ENCODE peak calls at places on chromosomes 1 and 21, in five cellular contexts. J is AG09319, W is tibial nerve, A is AG09309, N is HFFc6. G is an unnamed sample.

GRCh38 chr1:212557739-212558664 is 50.6 kb upstream of the ATF3 start:
- DNase-seq in W (peak), A (no peak), J (no peak), N (no peak), G (no peak)

GRCh38 chr1:53637726-53638640 is 101.0 kb downstream of the GLIS1 start:
- DNase-seq in A (no peak), W (no peak), J (no peak), N (no peak), G (no peak)

GRCh38 chr1:116417678-116418077 is 44.6 kb downstream of the ATP1A1 start:
- DNase-seq in A (no peak), N (no peak), W (no peak), J (no peak), G (no peak)

GRCh38 chr1:27522148-27522859 is 32.3 kb upstream of the WASF2 start:
- DNase-seq in W (no peak), J (no peak), N (no peak), A (no peak), G (no peak)

GRCh38 chr1:167599839-167600581 is 30.0 kb upstream of the RCSD1 start:
- DNase-seq in W (no peak), J (no peak), N (peak), A (peak), G (peak)

GRCh38 chr21:32900814-32901213 is 124.9 kb upstream of the OLIG2 start:
- DNase-seq in W (no peak), N (no peak), J (no peak), A (no peak), G (no peak)

GRCh38 chr21:45838636-45839035 is 142.9 kb upstream of the COL6A1 start:
- DNase-seq in N (no peak), A (no peak), J (no peak), W (no peak), G (no peak)

GRCh38 chr1:111199881-111200801 is at the start of gene DENND2D:
- DNase-seq in J (no peak), W (no peak), N (no peak), A (no peak), G (no peak)

GRCh38 chr1:247295274-247295684 is 36.4 kb downstream of the ZNF496 start:
- DNase-seq in A (no peak), N (no peak), J (no peak), W (no peak), G (no peak)

GRCh38 chr1:147072371-147073061 is 99.8 kb downstream of the PRKAB2 start:
- DNase-seq in W (no peak), A (no peak), J (no peak), N (no peak), G (no peak)

GRCh38 chr1:24438423-24438901 is 22.9 kb downstream of the NIPAL3 start:
- DNase-seq in J (no peak), W (no peak), A (no peak), N (no peak), G (no peak)

GRCh38 chr1:55212349-55213028 is 2.7 kb downstream of the USP24 start:
- DNase-seq in J (no peak), W (no peak), N (no peak), A (no peak), G (no peak)

GRCh38 chr1:182149411-182149965 is 88.0 kb upstream of the ZNF648 start:
- DNase-seq in N (peak), W (no peak), J (peak), A (peak), G (peak)

GRCh38 chr1:244381887-244382565 is 69.7 kb downstream of the ADSS2 start:
- DNase-seq in A (peak), W (no peak), N (peak), J (peak), G (no peak)

GRCh38 chr1:224357626-224358124 is 996 bp downstream of the CNIH4 start:
- DNase-seq in W (no peak), J (peak), A (peak), N (peak), G (no peak)
- TF ChIP-seq CTCF in W (peak), J (no peak), A (no peak), N (no peak), G (no peak)

DNA sequence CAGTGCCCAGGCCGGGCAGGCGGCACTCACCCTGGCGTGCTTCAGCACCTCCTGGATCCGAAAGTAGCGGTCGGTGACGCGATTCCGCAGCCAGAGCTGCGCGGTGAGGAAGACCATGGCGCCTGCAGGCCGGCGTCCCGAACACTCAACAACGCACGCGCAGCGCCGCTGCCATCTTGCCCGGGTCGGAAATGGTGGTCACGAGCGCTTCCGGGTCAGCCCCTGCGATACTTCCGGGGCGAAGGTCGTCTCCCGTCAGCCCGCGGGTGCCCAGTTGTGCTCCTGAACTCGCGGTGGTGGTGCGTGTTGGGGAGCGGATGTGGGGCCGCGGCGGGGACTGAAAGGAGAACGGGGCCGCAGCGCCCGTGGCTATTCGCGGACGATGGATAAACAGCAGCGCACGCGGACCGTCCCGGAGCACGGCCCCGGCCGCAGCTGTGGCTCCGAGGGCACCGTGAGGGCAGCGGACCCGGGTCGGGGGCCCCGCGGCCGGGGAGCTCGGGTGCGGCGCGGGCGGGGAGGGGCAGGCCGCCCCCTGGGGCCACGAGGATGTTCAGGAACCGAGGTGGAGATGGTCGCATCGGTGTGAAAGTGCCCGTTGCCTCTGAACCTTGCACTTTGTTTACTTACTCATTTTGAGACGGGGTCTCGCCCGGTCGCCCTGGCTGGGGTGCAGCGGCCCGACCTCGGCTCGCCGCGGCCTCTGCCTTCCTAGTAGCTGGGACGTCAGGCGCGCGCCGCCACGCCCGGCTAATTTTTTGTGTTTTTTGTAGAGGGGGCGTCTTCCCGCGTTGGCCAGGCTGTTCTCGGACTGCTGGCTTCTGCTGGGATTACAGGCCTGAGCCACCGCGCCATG is at the start of gene MRPL20:
- DNase-seq in W (peak), J (peak), N (peak), A (peak), G (peak)
- TF ChIP-seq CTCF in W (no peak), J (no peak), N (peak), A (peak), G (no peak)

GRCh38 chr1:88237026-88237425 is 447.0 kb upstream of the PKN2 start:
- DNase-seq in J (no peak), N (no peak), A (peak), W (no peak), G (no peak)

DNA sequence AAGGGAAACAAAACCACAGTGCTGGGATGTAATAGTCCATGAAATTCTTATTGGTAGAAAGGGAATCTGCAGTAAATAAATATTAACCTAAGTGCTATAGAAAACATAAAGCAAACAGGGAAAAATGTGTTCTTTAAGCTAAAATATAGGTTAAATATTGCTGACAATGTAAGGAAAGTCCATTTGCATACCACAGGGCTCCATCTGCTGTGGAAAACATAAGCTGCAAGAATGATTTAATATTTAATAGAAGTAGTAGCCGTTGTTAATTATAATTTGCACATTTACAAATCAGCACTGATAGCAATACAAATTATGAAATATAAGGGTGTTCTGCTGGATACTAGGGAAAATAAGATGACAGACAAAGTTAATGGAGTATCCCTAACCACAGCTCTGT is 444.9 kb upstream of the PKN2 start:
- DNase-seq in N (no peak), A (no peak), W (no peak), J (no peak), G (no peak)
- TF ChIP-seq CTCF in N (no peak), A (no peak), W (no peak), J (no peak), G (no peak)

GRCh38 chr1:84833198-84833597 is 59.8 kb downstream of the LPAR3 start:
- DNase-seq in W (no peak), A (no peak), N (no peak), J (no peak), G (no peak)
- TF ChIP-seq CTCF in W (no peak), A (no peak), N (no peak), J (no peak), G (no peak)

DNA sequence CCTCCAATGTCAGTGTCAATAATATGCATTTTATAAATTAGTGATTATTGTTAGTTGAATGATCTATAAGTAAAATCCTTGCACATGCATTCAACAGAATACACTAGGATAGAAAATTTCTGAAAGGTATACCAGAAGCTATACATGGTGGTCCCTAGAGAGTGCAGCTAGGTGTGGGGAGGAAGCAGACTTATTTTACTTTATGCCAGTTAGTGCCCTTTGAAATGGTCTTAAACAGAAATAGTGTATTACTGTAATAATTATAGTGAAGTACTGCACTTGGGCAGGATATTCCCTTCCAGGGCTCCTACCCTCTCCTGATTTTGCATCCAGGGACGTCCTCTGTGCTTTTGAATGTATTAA is 23.2 kb upstream of the WDR26 start:
- DNase-seq in N (no peak), A (no peak), W (no peak), J (no peak), G (no peak)
- TF ChIP-seq CTCF in N (peak), A (no peak), W (no peak), J (no peak), G (no peak)

GRCh38 chr1:2055911-2056575 is 5.8 kb downstream of the PRKCZ start:
- DNase-seq in N (no peak), A (no peak), J (no peak), W (no peak), G (no peak)
- TF ChIP-seq CTCF in N (peak), A (no peak), J (no peak), W (no peak), G (no peak)

DNA sequence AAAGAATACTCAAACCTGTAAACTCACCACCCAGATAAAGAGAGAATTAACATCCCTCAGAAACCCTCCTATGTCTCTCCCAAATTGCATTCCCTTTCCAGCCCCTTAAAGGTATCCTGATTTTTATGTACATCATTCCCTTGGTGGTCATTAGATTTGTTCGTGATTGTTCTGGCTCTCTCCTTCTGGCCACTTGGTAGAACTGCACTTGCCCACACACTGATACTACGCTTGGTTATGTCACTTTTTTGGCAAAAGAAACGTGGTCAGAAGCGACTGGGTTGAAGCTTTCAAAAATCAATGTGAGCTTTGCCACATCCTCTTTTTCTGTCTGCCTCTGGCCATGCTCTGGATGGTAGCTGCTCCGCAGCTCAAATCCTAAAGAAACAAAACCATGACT is 76.3 kb downstream of the KRTAP19-8 start:
- DNase-seq in A (no peak), J (no peak), W (no peak), N (no peak), G (no peak)
- TF ChIP-seq CTCF in A (no peak), J (no peak), W (no peak), N (no peak), G (no peak)

DNA sequence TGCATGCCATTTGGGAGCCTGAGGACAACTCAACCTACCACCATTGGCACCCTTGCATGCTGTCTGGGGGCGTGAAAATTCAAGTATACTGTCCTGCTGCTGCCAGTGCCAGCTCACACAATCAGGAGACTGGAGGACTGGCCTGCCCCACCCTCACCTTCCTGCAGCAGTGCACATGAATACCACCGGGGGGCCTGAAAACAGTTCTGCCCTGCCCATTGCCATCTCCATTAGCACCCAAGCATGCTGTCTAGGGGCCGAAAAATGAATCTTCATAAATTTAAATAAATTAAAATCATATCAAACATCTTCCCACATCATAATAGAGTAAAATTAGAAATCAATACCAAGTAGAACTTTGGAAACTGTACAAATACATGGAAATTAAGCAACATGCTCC is 322.1 kb upstream of the TMPRSS15 start:
- DNase-seq in W (no peak), J (no peak), A (no peak), N (no peak), G (no peak)
- TF ChIP-seq CTCF in W (no peak), J (no peak), A (no peak), N (no peak), G (no peak)